ENCODE peak calls at places on chromosome 12, in nine cellular contexts. X is BE2C, L is GM06990, P is brain microvascular endothelial cell, T is lower lobe of right lung, B is uterus, O is foreskin fibroblast, M is pancreas, J is fibroblast of pulmonary artery. G is an unnamed sample.

GRCh38 chr12:22115711-22116110 is 69.7 kb downstream of the CMAS start:
- DNase-seq in M (no peak), O (no peak), T (no peak), J (no peak), P (no peak), X (no peak), L (no peak), B (no peak), G (no peak)

GRCh38 chr12:89706551-89707348 is 1.9 kb downstream of the ATP2B1 start:
- DNase-seq in T (peak; percentile 46), B (peak; percentile 15), M (peak; percentile 26), J (no peak), P (no peak), L (peak; percentile 30), X (peak; percentile 26), O (peak; percentile 55), G (no peak)

GRCh38 chr12:52147367-52147972 is 44.3 kb downstream of the KRT80 start:
- DNase-seq in O (peak; percentile 99), L (no peak), B (peak; percentile 78), M (peak; percentile 90), P (peak; percentile 98), J (peak; percentile 94), T (peak; percentile 95), X (peak; percentile 52), G (peak; percentile 95)

GRCh38 chr12:100827901-100828520 is 33.4 kb downstream of the ANO4 start:
- DNase-seq in L (no peak), T (no peak), O (peak; percentile 39), P (no peak), M (no peak), B (no peak), X (peak; percentile 21), J (peak; percentile 72), G (peak; percentile 14)

GRCh38 chr12:90076851-90077319 is 368.2 kb upstream of the ATP2B1 start:
- DNase-seq in X (no peak), L (no peak), O (no peak), B (no peak), P (no peak), M (no peak), J (no peak), T (no peak), G (no peak)

GRCh38 chr12:129903956-129904769 is at the start of gene TMEM132D:
- DNase-seq in B (no peak), X (no peak), J (no peak), M (peak; percentile 51), P (no peak), T (no peak), O (no peak), L (no peak), G (no peak)

GRCh38 chr12:49503674-49504180 is 35.1 kb upstream of the KCNH3 start:
- DNase-seq in J (peak; percentile 78), T (no peak), X (no peak), O (peak; percentile 61), M (no peak), L (no peak), B (no peak), P (peak; percentile 83), G (no peak)

GRCh38 chr12:109827566-109828550 is 5.3 kb downstream of the TRPV4 start:
- DNase-seq in L (no peak), O (no peak), B (no peak), P (no peak), X (no peak), J (peak; percentile 30), M (no peak), T (peak; percentile 88), G (no peak)

GRCh38 chr12:3365416-3366385 is 125.3 kb upstream of the PRMT8 start:
- DNase-seq in O (peak; percentile 15), X (no peak), L (no peak), M (peak; percentile 91), B (no peak), P (no peak), J (no peak), T (peak; percentile 52), G (no peak)

GRCh38 chr12:71439613-71440392 is at the start of gene LGR5:
- DNase-seq in T (no peak), L (peak; percentile 22), X (peak; percentile 93), M (peak; percentile 83), B (no peak), O (peak; percentile 57), J (peak; percentile 19), P (no peak), G (no peak)

GRCh38 chr12:80325167-80325959 is 118.7 kb upstream of the PTPRQ start:
- DNase-seq in T (no peak), X (no peak), M (no peak), O (peak; percentile 20), P (no peak), L (no peak), J (peak; percentile 18), B (no peak), G (no peak)

GRCh38 chr12:52130695-52131094 is 51.2 kb downstream of the SMIM41 start:
- DNase-seq in B (no peak), O (no peak), L (no peak), P (no peak), X (no peak), T (no peak), J (no peak), M (no peak), G (no peak)

GRCh38 chr12:48182659-48183058 is 785 bp upstream of the CCDC184 start:
- DNase-seq in O (no peak), P (no peak), L (no peak), M (no peak), B (no peak), T (no peak), X (no peak), J (no peak), G (no peak)

GRCh38 chr12:48184549-48184922 is 1.1 kb downstream of the CCDC184 start:
- DNase-seq in M (peak; percentile 58), T (no peak), J (no peak), X (no peak), O (peak; percentile 21), B (no peak), P (no peak), L (no peak), G (no peak)

GRCh38 chr12:48183091-48183875 is at the start of gene CCDC184:
- DNase-seq in P (peak; percentile 66), B (peak; percentile 66), J (peak; percentile 81), T (peak; percentile 64), M (no peak), L (peak; percentile 75), X (peak; percentile 80), O (peak; percentile 91), G (no peak)

GRCh38 chr12:48183876-48184548 is 568 bp downstream of the CCDC184 start:
- DNase-seq in L (no peak), T (no peak), O (no peak), M (peak; percentile 80), J (no peak), B (peak; percentile 17), P (no peak), X (peak; percentile 34), G (no peak)

GRCh38 chr12:48185181-48185919 is 1.9 kb downstream of the CCDC184 start:
- DNase-seq in X (no peak), M (no peak), T (no peak), L (no peak), B (no peak), P (no peak), J (no peak), O (peak; percentile 69), G (no peak)
- H3K4me3 ChIP-seq in X (peak overlapping the region; percentile 66), M (no peak overlapping the region), T (no peak overlapping the region), L (no peak overlapping the region), B (peak overlapping the region; percentile 69), P (no peak overlapping the region), J (no peak overlapping the region), O (no peak overlapping the region), G (no peak overlapping the region)

DNA sequence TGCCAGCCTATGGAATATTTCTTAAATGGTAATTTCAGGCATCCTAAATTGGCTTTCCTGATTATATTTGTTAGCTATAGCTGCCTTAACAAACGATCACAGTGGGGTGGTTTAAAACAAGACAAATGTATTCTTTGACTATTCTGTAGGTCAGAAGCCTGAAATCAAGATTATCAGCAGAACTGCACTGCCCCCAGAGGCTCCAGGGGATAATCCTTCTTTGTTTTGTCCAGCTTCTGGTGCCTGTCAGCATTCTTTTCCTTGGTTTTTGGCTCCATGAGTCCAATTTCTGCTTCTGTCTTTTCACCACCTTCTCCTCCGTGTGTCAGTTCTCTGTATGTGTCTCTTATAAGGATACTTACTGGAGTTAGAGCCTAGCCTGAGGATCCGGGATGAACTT is 1282.2 kb upstream of the USP15 start:
- DNase-seq in T (no peak), J (no peak), L (no peak), X (no peak), O (peak; percentile 0), P (no peak), B (no peak), M (no peak), G (no peak)
- TF ChIP-seq CTCF in T (no peak), J (no peak), L (no peak), X (no peak), O (peak; percentile 8), P (peak; percentile 31), B (no peak), M (no peak), G (no peak)

GRCh38 chr12:31369712-31370521 is 44.0 kb upstream of the SINHCAF start:
- DNase-seq in B (peak; percentile 43), M (no peak), J (peak; percentile 75), O (peak; percentile 77), P (peak; percentile 24), L (no peak), X (no peak), T (no peak), G (no peak)
- H3K4me3 ChIP-seq in B (peak overlapping the region; percentile 21), M (peak overlapping the region; percentile 16), J (peak overlapping the region; percentile 24), O (peak overlapping the region; percentile 37), P (peak overlapping the region; percentile 27), L (no peak overlapping the region), X (no peak overlapping the region), T (peak overlapping the region; percentile 32), G (no peak overlapping the region)

DNA sequence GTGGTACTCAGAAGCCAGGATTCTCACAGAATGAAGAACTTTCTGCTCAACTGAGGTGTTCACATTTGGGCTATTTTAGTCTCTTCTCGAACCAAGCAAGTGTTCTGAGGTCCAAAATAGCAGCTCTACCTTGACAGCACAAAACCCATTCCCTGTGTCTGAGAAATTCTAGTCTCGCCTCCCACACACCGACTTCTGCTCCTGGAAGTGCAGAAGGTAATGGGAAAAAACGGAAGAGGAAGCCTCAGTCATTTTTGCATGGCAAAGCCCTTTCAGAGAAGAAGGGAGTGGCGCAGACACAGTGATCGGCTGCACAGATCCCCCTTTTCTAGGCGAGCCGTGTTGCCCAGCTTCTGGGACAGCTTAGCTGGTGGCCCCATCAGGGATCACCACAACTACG is 31.2 kb upstream of the VPS33A start:
- DNase-seq in M (no peak), B (no peak), O (no peak), T (no peak), X (no peak), J (no peak), L (no peak), P (no peak), G (no peak)
- TF ChIP-seq CTCF in M (no peak), B (no peak), O (no peak), T (no peak), X (no peak), J (no peak), L (no peak), P (no peak), G (no peak)